ENCODE peak calls at places on chromosomes 7 and 10, in seven cellular contexts. I is cardiac muscle cell, D is gastrocnemius medialis, B is tibial artery, S is Peyer's patch, F is colonic mucosa, C is stomach. E is an unnamed sample. For H3K27me3 and H3K4me1, the result is how much of the 10 kb centered on the place peaks cover.

GRCh38 chr10:22630229-22631174 is 83.9 kb downstream of the PIP4K2A start:
- DNase-seq in I (peak), D (no peak), B (no peak), S (peak), F (no peak), C (no peak), E (no peak)

GRCh38 chr10:34407227-34407626 is 407.9 kb downstream of the PARD3 start:
- DNase-seq in I (peak), D (no peak), B (no peak), S (no peak), F (no peak), C (no peak), E (peak)

GRCh38 chr10:76626406-76626805 is 1011.2 kb downstream of the KCNMA1 start:
- DNase-seq in I (no peak), D (no peak), B (no peak), S (no peak), F (no peak), C (no peak), E (no peak)

GRCh38 chr10:9781681-9782080 is 1236.0 kb upstream of the CELF2 start:
- DNase-seq in I (no peak), D (no peak), B (no peak), S (no peak), F (no peak), C (no peak), E (no peak)

GRCh38 chr10:7000063-7000462 is 410.8 kb downstream of the SFMBT2 start:
- DNase-seq in I (no peak), D (no peak), B (no peak), S (no peak), F (no peak), C (no peak), E (no peak)

GRCh38 chr7:101770466-101770865 is 47.0 kb upstream of the CUX1 start:
- DNase-seq in I (no peak), D (no peak), B (no peak), S (no peak), F (no peak), C (no peak), E (no peak)

GRCh38 chr10:109456566-109457361 is 466.5 kb downstream of the XPNPEP1 start:
- DNase-seq in I (peak), D (no peak), B (no peak), S (no peak), F (no peak), C (no peak), E (no peak)

GRCh38 chr7:68730194-68730593 is 868.1 kb upstream of the AUTS2 start:
- DNase-seq in I (no peak), D (no peak), B (no peak), S (peak), F (no peak), C (no peak), E (no peak)

GRCh38 chr10:85259908-85260307 is 931.5 kb downstream of the CCSER2 start:
- DNase-seq in I (no peak), D (no peak), B (no peak), S (no peak), F (no peak), C (no peak), E (no peak)

GRCh38 chr10:1309237-1309968 is 253.2 kb downstream of the WDR37 start:
- DNase-seq in I (no peak), D (no peak), B (no peak), S (no peak), F (no peak), C (no peak), E (no peak)

GRCh38 chr10:1309969-1310789 is 254.0 kb downstream of the WDR37 start:
- DNase-seq in I (no peak), D (no peak), B (no peak), S (no peak), F (no peak), C (no peak), E (no peak)

GRCh38 chr10:1316107-1316805 is 260.1 kb downstream of the WDR37 start:
- DNase-seq in I (no peak), D (no peak), B (no peak), S (no peak), F (no peak), C (no peak), E (no peak)

GRCh38 chr10:1308415-1308814 is 252.2 kb downstream of the WDR37 start:
- DNase-seq in I (no peak), D (no peak), B (no peak), S (no peak), F (no peak), C (no peak), E (no peak)

GRCh38 chr10:1311707-1312106 is 255.5 kb downstream of the WDR37 start:
- DNase-seq in I (no peak), D (no peak), B (no peak), S (no peak), F (no peak), C (no peak), E (no peak)
- H3K27me3 ChIP-seq in I (under half), D (under half), B (under half), S (under half), F (under half), C (under half), E (under half)

DNA sequence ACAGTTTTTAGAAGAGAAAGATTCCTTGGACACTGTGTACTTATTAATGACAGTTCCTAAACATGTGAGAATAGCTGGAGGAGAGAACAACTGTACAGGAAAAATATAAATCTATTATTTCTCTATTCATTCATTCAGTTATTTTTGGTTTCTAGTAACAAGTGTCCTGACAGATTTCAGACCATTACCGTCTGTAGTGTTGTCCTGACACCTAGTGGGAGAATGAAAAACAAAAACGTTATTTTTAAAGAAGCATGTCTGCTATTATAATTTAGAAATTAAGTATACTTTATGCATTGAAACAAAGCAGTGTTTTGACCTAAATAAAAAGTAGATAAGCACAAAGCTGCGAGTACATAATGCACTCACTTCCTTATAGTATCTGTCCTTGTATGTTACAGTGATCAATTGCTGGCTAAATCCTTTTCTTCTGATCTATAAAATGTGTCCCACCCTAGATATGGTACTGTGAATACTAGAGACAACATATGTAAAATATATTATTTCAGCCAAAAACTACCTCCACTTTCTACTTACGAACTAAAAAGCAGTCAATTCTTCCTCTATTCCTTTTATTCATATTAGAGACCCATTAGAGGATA is 575.6 kb downstream of the ARL4A start:
- DNase-seq in I (peak), D (no peak), B (no peak), S (no peak), F (no peak), C (no peak), E (no peak)
- TF ChIP-seq CTCF in I (peak), D (peak), B (peak), S (peak), F (no peak), C (peak), E (peak)

GRCh38 chr7:91324663-91325062 is 60.4 kb downstream of the FZD1 start:
- DNase-seq in I (no peak), D (no peak), B (no peak), S (no peak), F (no peak), C (no peak), E (no peak)

GRCh38 chr7:91330378-91331295 is 66.4 kb downstream of the FZD1 start:
- DNase-seq in I (peak), D (no peak), B (no peak), S (no peak), F (peak), C (no peak), E (no peak)

GRCh38 chr7:91325731-91326130 is 61.5 kb downstream of the FZD1 start:
- DNase-seq in I (peak), D (no peak), B (no peak), S (no peak), F (no peak), C (no peak), E (no peak)

GRCh38 chr7:91326516-91327209 is 62.4 kb downstream of the FZD1 start:
- DNase-seq in I (no peak), D (no peak), B (no peak), S (no peak), F (no peak), C (no peak), E (no peak)

GRCh38 chr7:91327341-91327740 is 63.1 kb downstream of the FZD1 start:
- DNase-seq in I (no peak), D (no peak), B (no peak), S (no peak), F (no peak), C (no peak), E (no peak)
- H3K4me1 ChIP-seq in I (under half), D (under half), B (under half), S (under half), F (under half), C (under half), E (under half)

GRCh38 chr7:47132471-47132870 is 449.4 kb downstream of the TNS3 start:
- DNase-seq in I (no peak), D (no peak), B (no peak), S (no peak), F (no peak), C (no peak), E (no peak)
- H3K27me3 ChIP-seq in I (under half), D (under half), B (under half), S (under half), F (under half), C (under half), E (under half)

DNA sequence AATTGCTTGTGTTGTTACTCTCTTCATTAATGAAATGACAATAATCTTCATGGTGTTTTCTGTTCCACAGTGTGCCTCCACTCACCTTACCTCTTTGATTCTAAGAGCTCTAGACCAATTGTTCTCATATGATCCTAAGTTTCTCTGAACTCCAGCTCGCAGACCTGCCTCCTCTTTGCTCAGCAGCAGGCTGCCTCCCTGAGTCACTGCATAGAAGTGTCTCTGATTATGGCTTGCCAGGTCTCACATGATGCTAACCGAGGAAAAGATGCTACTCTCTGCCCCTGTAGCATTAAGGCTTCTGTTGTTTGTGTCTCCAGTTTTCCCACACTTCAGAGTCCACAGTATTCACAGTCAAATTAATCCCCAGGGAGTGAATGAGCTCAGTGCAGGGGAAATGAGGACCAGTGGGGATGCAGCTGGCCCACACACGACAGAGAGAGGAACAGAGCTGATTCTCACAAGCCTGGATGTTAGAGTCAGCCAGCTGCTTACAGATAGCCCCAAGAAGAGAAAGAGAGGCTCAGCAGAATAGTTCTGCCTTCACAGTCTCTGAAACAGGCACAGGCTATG is 145.9 kb upstream of the EGR2 start:
- DNase-seq in I (peak), D (no peak), B (no peak), S (no peak), F (no peak), C (no peak), E (no peak)
- TF ChIP-seq CTCF in I (no peak), D (no peak), B (no peak), S (no peak), F (no peak), C (no peak), E (no peak)

GRCh38 chr7:69803699-69804516 is 205.6 kb downstream of the AUTS2 start:
- DNase-seq in I (no peak), D (no peak), B (no peak), S (no peak), F (no peak), C (no peak), E (no peak)
- H3K4me1 ChIP-seq in I (half or more), D (under half), B (under half), S (under half), F (under half), C (under half), E (under half)

E was measured in BE2C.